ENCODE peak calls at places on chromosomes 16 and 17, in seven cellular contexts. D, S, B, X, G, Z and U are unnamed samples.

GRCh38 chr17:16929757-16930520 is 42.0 kb downstream of the TNFRSF13B start:
- DNase-seq in G (no peak), Z (no peak), X (no peak), D (no peak), S (no peak), B (no peak), U (no peak)

GRCh38 chr17:58488428-58488890 is 251 bp upstream of the HSF5 start:
- DNase-seq in G (no peak), D (no peak), S (no peak), Z (no peak), B (no peak), X (no peak), U (no peak)

GRCh38 chr16:84700518-84701277 is 898 bp downstream of the USP10 start:
- DNase-seq in D (no peak), G (no peak), S (no peak), X (peak), Z (no peak), B (no peak), U (peak)

GRCh38 chr17:49913226-49914095 is 55.5 kb upstream of the DLX4 start:
- DNase-seq in D (no peak), G (no peak), X (peak), B (no peak), S (peak), Z (no peak), U (peak)

GRCh38 chr16:29962344-29962994 is 590 bp downstream of the TMEM219 start:
- DNase-seq in Z (no peak), S (peak), B (no peak), G (no peak), X (peak), D (peak), U (peak)

GRCh38 chr16:55435387-55435786 is 43.6 kb upstream of the MMP2 start:
- DNase-seq in X (no peak), G (no peak), D (no peak), B (no peak), Z (no peak), S (no peak), U (no peak)

GRCh38 chr16:48971571-48972071 is 310.0 kb downstream of the CBLN1 start:
- DNase-seq in G (no peak), X (no peak), Z (no peak), D (no peak), S (no peak), B (no peak), U (peak)

GRCh38 chr17:44900894-44901293 is 1.6 kb upstream of the EFTUD2 start:
- DNase-seq in G (no peak), B (no peak), S (peak), Z (no peak), D (no peak), X (peak), U (peak)

GRCh38 chr17:2798679-2799078 is 2.4 kb downstream of the RAP1GAP2 start:
- DNase-seq in D (no peak), S (no peak), Z (no peak), B (no peak), G (no peak), X (no peak), U (no peak)

GRCh38 chr17:27506348-27507218 is 50.3 kb downstream of the KSR1 start:
- DNase-seq in D (no peak), G (peak), B (no peak), Z (no peak), S (no peak), X (no peak), U (peak)

GRCh38 chr16:88770459-88771293 is 14.3 kb downstream of the PIEZO1 start:
- DNase-seq in D (no peak), S (no peak), Z (peak), X (no peak), B (no peak), G (no peak), U (peak)

GRCh38 chr17:72151565-72152391 is 31.0 kb downstream of the SOX9 start:
- DNase-seq in D (no peak), B (no peak), Z (no peak), X (peak), S (peak), G (peak), U (peak)

GRCh38 chr17:11882716-11883115 is 114.6 kb downstream of the ZNF18 start:
- DNase-seq in D (no peak), Z (no peak), S (no peak), X (no peak), G (no peak), B (no peak), U (no peak)

GRCh38 chr16:53207810-53208752 is 153.3 kb downstream of the CHD9 start:
- DNase-seq in D (peak), X (peak), G (peak), B (no peak), S (peak), Z (peak), U (peak)

GRCh38 chr17:2723997-2724782 is 12.6 kb upstream of the CLUH start:
- DNase-seq in S (no peak), Z (no peak), D (peak), G (no peak), X (no peak), B (no peak), U (no peak)

GRCh38 chr17:54239291-54239690 is 416.6 kb downstream of the KIF2B start:
- DNase-seq in D (no peak), X (no peak), G (no peak), Z (no peak), S (no peak), B (no peak), U (no peak)

GRCh38 chr17:19286751-19287341 is 49.7 kb downstream of the EPN2 start:
- DNase-seq in Z (no peak), S (no peak), G (no peak), X (no peak), B (no peak), D (no peak), U (no peak)

GRCh38 chr16:21599994-21600773 is 807 bp downstream of the METTL9 start:
- DNase-seq in Z (peak), D (no peak), X (peak), G (no peak), B (no peak), S (no peak), U (peak)

GRCh38 chr17:8019161-8019560 is 16.7 kb downstream of the GUCY2D start:
- DNase-seq in Z (no peak), S (no peak), B (no peak), G (no peak), D (no peak), X (no peak), U (no peak)

GRCh38 chr17:41284043-41284442 is 8.5 kb downstream of the KRTAP9-7 start:
- DNase-seq in Z (no peak), B (no peak), X (no peak), G (no peak), S (no peak), D (no peak), U (no peak)

GRCh38 chr16:76910931-76911330 is 280.1 kb upstream of the MON1B start:
- DNase-seq in D (no peak), S (peak), G (no peak), X (peak), Z (no peak), B (no peak), U (peak)

GRCh38 chr16:4323845-4324478 is 8.1 kb downstream of the GLIS2 start:
- DNase-seq in Z (peak), G (no peak), D (peak), X (peak), S (no peak), B (no peak), U (peak)

GRCh38 chr16:86510465-86511261 is at the start of gene FOXF1:
- DNase-seq in S (no peak), G (no peak), X (peak), B (no peak), D (no peak), Z (no peak), U (peak)

GRCh38 chr17:68509151-68510057 is 2.8 kb upstream of the PRKAR1A start:
- DNase-seq in D (peak), G (no peak), X (no peak), B (no peak), S (no peak), Z (no peak), U (no peak)

GRCh38 chr16:16042076-16042475 is 92.7 kb downstream of the ABCC1 start:
- DNase-seq in X (peak), D (no peak), S (no peak), G (no peak), B (no peak), Z (no peak), U (peak)

GRCh38 chr17:80971704-80972304 is 19.8 kb upstream of the CHMP6 start:
- DNase-seq in X (no peak), S (no peak), Z (no peak), D (no peak), G (no peak), B (no peak), U (no peak)

GRCh38 chr16:67264277-67264676 is 15.1 kb upstream of the PLEKHG4 start:
- DNase-seq in D (no peak), G (no peak), Z (no peak), B (no peak), X (no peak), S (no peak), U (no peak)

GRCh38 chr17:10631048-10631700 is 25.9 kb downstream of the MYH3 start:
- DNase-seq in D (peak), B (no peak), G (no peak), S (no peak), X (peak), Z (peak), U (no peak)

GRCh38 chr17:66654341-66654740 is 180.6 kb upstream of the CACNG5 start:
- DNase-seq in D (no peak), Z (no peak), S (no peak), G (no peak), X (peak), B (no peak), U (peak)

GRCh38 chr17:68200689-68201424 is 47.0 kb upstream of the AMZ2 start:
- DNase-seq in S (no peak), D (peak), Z (peak), B (no peak), G (no peak), X (peak), U (peak)

GRCh38 chr17:21548236-21548635 is 144.1 kb upstream of the KCNJ18 start:
- DNase-seq in D (no peak), B (no peak), S (no peak), X (peak), Z (no peak), G (no peak), U (no peak)

GRCh38 chr17:4189280-4189679 is 46.3 kb downstream of the CYB5D2 start:
- DNase-seq in Z (no peak), G (no peak), B (no peak), S (no peak), X (no peak), D (peak), U (no peak)

GRCh38 chr16:2432801-2433505 is 3.7 kb downstream of the CCNF start:
- DNase-seq in S (no peak), G (no peak), B (no peak), X (no peak), Z (no peak), D (no peak), U (no peak)

GRCh38 chr17:13256545-13256944 is 238.7 kb upstream of the ELAC2 start:
- DNase-seq in B (no peak), S (no peak), G (no peak), D (no peak), X (no peak), Z (no peak), U (no peak)

GRCh38 chr17:74177018-74177450 is 26.4 kb upstream of the RPL38 start:
- DNase-seq in S (peak), G (no peak), X (peak), Z (no peak), D (no peak), B (no peak), U (peak)

GRCh38 chr16:3259097-3259496 is 2.7 kb upstream of the MEFV start:
- DNase-seq in D (no peak), B (peak), Z (no peak), G (no peak), S (peak), X (no peak), U (no peak)